ENCODE peak calls at places on chromosome 14, in four cellular contexts. One of them, this sample, is unnamed.

GRCh38 chr14:41187868-41188267 is 418.8 kb upstream of the LRFN5 start:
- DNase-seq in PC-3: no peak
- DNase-seq in T follicular helper cell: no peak
- DNase-seq in amniotic stem cell: no peak
- DNase-seq in this sample: no peak

GRCh38 chr14:22572562-22573058 is 16.4 kb downstream of the DAD1 start:
- DNase-seq in PC-3: peak
- DNase-seq in T follicular helper cell: no peak
- DNase-seq in amniotic stem cell: peak
- DNase-seq in this sample: no peak

GRCh38 chr14:77601846-77602609 is 14.4 kb downstream of the SPTLC2 start:
- DNase-seq in PC-3: peak
- DNase-seq in T follicular helper cell: no peak
- DNase-seq in amniotic stem cell: no peak
- DNase-seq in this sample: no peak

GRCh38 chr14:61877050-61877390 is 114.8 kb downstream of the SNAPC1 start:
- DNase-seq in PC-3: no peak
- DNase-seq in T follicular helper cell: no peak
- DNase-seq in amniotic stem cell: no peak
- DNase-seq in this sample: no peak

GRCh38 chr14:90491221-90491867 is 94.5 kb downstream of the CALM1 start:
- DNase-seq in PC-3: no peak
- DNase-seq in T follicular helper cell: no peak
- DNase-seq in amniotic stem cell: no peak
- DNase-seq in this sample: peak

GRCh38 chr14:68255697-68256178 is 436.2 kb downstream of the RAD51B start:
- DNase-seq in PC-3: peak
- DNase-seq in T follicular helper cell: no peak
- DNase-seq in amniotic stem cell: no peak
- DNase-seq in this sample: peak

GRCh38 chr14:68589447-68590232 is 203.2 kb downstream of the ZFP36L1 start:
- DNase-seq in PC-3: no peak
- DNase-seq in T follicular helper cell: no peak
- DNase-seq in amniotic stem cell: no peak
- DNase-seq in this sample: peak

GRCh38 chr14:93619176-93619793 is 169.0 kb downstream of the PRIMA1 start:
- DNase-seq in PC-3: peak
- DNase-seq in T follicular helper cell: no peak
- DNase-seq in amniotic stem cell: no peak
- DNase-seq in this sample: peak

GRCh38 chr14:90381011-90381790 is 15.6 kb upstream of the CALM1 start:
- DNase-seq in PC-3: no peak
- DNase-seq in T follicular helper cell: no peak
- DNase-seq in amniotic stem cell: no peak
- DNase-seq in this sample: no peak